ENCODE peak calls at places on chromosomes 6 and 20, in eight cellular contexts. N, H, R, Q, L, S, V and U are unnamed samples.

GRCh38 chr6:71488186-71488585 is 199.6 kb downstream of the OGFRL1 start:
- DNase-seq in V (no peak), Q (no peak), R (no peak), L (no peak), H (no peak), S (no peak), N (no peak), U (no peak)

GRCh38 chr6:117233146-117233545 is 32.2 kb upstream of the VGLL2 start:
- DNase-seq in R (peak), Q (no peak), N (no peak), L (no peak), V (no peak), H (no peak), S (no peak), U (no peak)

GRCh38 chr6:2036084-2037023 is 209.1 kb downstream of the GMDS start:
- DNase-seq in N (no peak), S (no peak), R (no peak), L (no peak), Q (no peak), V (no peak), H (no peak), U (no peak)

GRCh38 chr6:28725890-28726348 is 197.9 kb downstream of the TRIM27 start:
- DNase-seq in N (no peak), H (no peak), L (no peak), S (no peak), V (peak), R (peak), Q (no peak), U (no peak)

GRCh38 chr6:163287626-163288025 is 126.9 kb upstream of the QKI start:
- DNase-seq in H (no peak), Q (no peak), R (no peak), L (no peak), N (no peak), S (no peak), V (no peak), U (no peak)

GRCh38 chr6:83096791-83097190 is 29.3 kb downstream of the DOP1A start:
- DNase-seq in L (no peak), R (peak), N (peak), H (no peak), V (no peak), Q (no peak), S (no peak), U (no peak)

GRCh38 chr6:138145402-138145801 is 16.3 kb upstream of the ARFGEF3 start:
- DNase-seq in Q (no peak), L (no peak), H (no peak), S (no peak), N (no peak), V (no peak), R (no peak), U (no peak)

GRCh38 chr6:26575494-26575939 is 21.2 kb upstream of the ABT1 start:
- DNase-seq in R (peak), H (no peak), V (peak), S (no peak), N (no peak), Q (no peak), L (no peak), U (no peak)

GRCh38 chr6:51777631-51778030 is 309.8 kb downstream of the PKHD1 start:
- DNase-seq in V (no peak), Q (no peak), R (no peak), L (no peak), N (no peak), S (no peak), H (no peak), U (no peak)

GRCh38 chr6:145756170-145756662 is 20.9 kb upstream of the EPM2A start:
- DNase-seq in S (peak), R (peak), Q (no peak), H (peak), V (no peak), L (no peak), N (peak), U (no peak)

GRCh38 chr6:111129003-111129402 is 41.7 kb downstream of the SLC16A10 start:
- DNase-seq in R (no peak), L (peak), S (no peak), H (peak), N (no peak), V (no peak), Q (no peak), U (peak)

GRCh38 chr6:17863971-17864754 is 123.3 kb downstream of the KIF13A start:
- DNase-seq in V (no peak), Q (no peak), L (peak), N (peak), S (no peak), H (no peak), R (peak), U (no peak)

GRCh38 chr6:72363844-72364740 is 257.8 kb upstream of the KCNQ5 start:
- DNase-seq in V (no peak), L (no peak), Q (no peak), N (peak), H (no peak), S (no peak), R (peak), U (peak)

GRCh38 chr6:14273196-14273595 is 155.6 kb downstream of the CD83 start:
- DNase-seq in R (no peak), Q (no peak), V (peak), S (no peak), H (no peak), N (no peak), L (no peak), U (peak)

GRCh38 chr6:119484598-119484997 is 135.0 kb upstream of the MAN1A1 start:
- DNase-seq in H (no peak), N (peak), Q (no peak), V (no peak), S (no peak), R (peak), L (no peak), U (no peak)

GRCh38 chr6:68625998-68626397 is 9.1 kb upstream of the ADGRB3 start:
- DNase-seq in N (no peak), H (no peak), R (no peak), V (no peak), L (no peak), S (no peak), Q (no peak), U (no peak)

GRCh38 chr20:45235995-45236394 is 14.8 kb downstream of the SEMG2 start:
- DNase-seq in R (no peak), L (no peak), Q (no peak), N (no peak), H (no peak), S (no peak), V (peak), U (no peak)

GRCh38 chr6:170223718-170224693 is 66.9 kb downstream of the DLL1 start:
- DNase-seq in N (no peak), H (no peak), V (no peak), Q (no peak), L (no peak), R (no peak), S (no peak), U (no peak)

GRCh38 chr6:13923527-13924145 is 1.1 kb upstream of the RNF182 start:
- DNase-seq in R (peak), S (no peak), H (no peak), N (peak), L (no peak), Q (no peak), V (no peak), U (no peak)

GRCh38 chr6:108071736-108072276 is 2.7 kb downstream of the OSTM1 start:
- DNase-seq in S (no peak), H (no peak), R (no peak), V (peak), L (no peak), Q (no peak), N (no peak), U (no peak)

GRCh38 chr6:83083476-83083875 is 16.0 kb downstream of the DOP1A start:
- DNase-seq in L (no peak), N (no peak), R (no peak), Q (no peak), S (no peak), V (no peak), H (no peak), U (no peak)

GRCh38 chr6:80676386-80676785 is 569.9 kb downstream of the BCKDHB start:
- DNase-seq in Q (no peak), N (no peak), V (no peak), S (no peak), R (no peak), H (no peak), L (no peak), U (no peak)

GRCh38 chr20:38167851-38168760 is 3.0 kb upstream of the TGM2 start:
- DNase-seq in Q (no peak), N (peak), H (no peak), R (peak), V (peak), L (no peak), S (no peak), U (no peak)

GRCh38 chr20:52150440-52151258 is 40.9 kb downstream of the ZFP64 start:
- DNase-seq in R (peak), N (peak), Q (no peak), H (peak), S (peak), V (peak), L (peak), U (peak)

GRCh38 chr6:47247227-47247797 is 62.4 kb downstream of the TNFRSF21 start:
- DNase-seq in H (peak), R (no peak), V (no peak), N (peak), L (peak), Q (no peak), S (peak), U (no peak)

GRCh38 chr6:157460182-157460999 is 79.4 kb downstream of the ZDHHC14 start:
- DNase-seq in L (no peak), N (no peak), V (no peak), S (no peak), R (peak), Q (no peak), H (no peak), U (no peak)

GRCh38 chr20:62815066-62815991 is 1.5 kb upstream of the COL9A3 start:
- DNase-seq in V (peak), S (no peak), H (no peak), Q (no peak), L (no peak), R (peak), N (peak), U (no peak)

GRCh38 chr6:39610229-39610628 is 115.0 kb downstream of the KIF6 start:
- DNase-seq in V (no peak), L (peak), H (no peak), N (no peak), R (no peak), S (no peak), Q (no peak), U (no peak)

GRCh38 chr6:134295953-134296553 is 21.9 kb downstream of the SGK1 start:
- DNase-seq in S (no peak), V (no peak), Q (no peak), R (peak), H (peak), L (peak), N (peak), U (peak)

GRCh38 chr20:59004493-59004762 is 2.6 kb downstream of the CTSZ start:
- DNase-seq in V (no peak), S (no peak), N (no peak), R (no peak), H (no peak), Q (no peak), L (no peak), U (peak)

GRCh38 chr6:170243791-170244291 is 47.0 kb downstream of the DLL1 start:
- DNase-seq in H (peak), N (no peak), L (peak), V (no peak), Q (no peak), R (no peak), S (no peak), U (peak)

GRCh38 chr6:55943329-55943728 is 67.9 kb upstream of the BMP5 start:
- DNase-seq in Q (no peak), V (no peak), S (no peak), R (peak), H (no peak), L (no peak), N (peak), U (no peak)

GRCh38 chr6:137998461-137999019 is 108.7 kb downstream of the PERP start:
- DNase-seq in N (no peak), L (no peak), R (no peak), V (no peak), S (no peak), Q (no peak), H (no peak), U (no peak)

GRCh38 chr6:134787261-134787871 is 162.5 kb downstream of the ALDH8A1 start:
- DNase-seq in H (no peak), S (no peak), N (peak), L (no peak), V (no peak), Q (no peak), R (peak), U (no peak)

GRCh38 chr6:134282816-134283215 is 35.1 kb downstream of the SGK1 start:
- DNase-seq in Q (no peak), N (no peak), L (no peak), H (no peak), R (no peak), V (no peak), S (no peak), U (no peak)

GRCh38 chr6:164151161-164151728 is 736.7 kb downstream of the QKI start:
- DNase-seq in Q (no peak), V (no peak), L (peak), S (peak), R (peak), N (no peak), H (no peak), U (peak)

GRCh38 chr20:63697357-63697867 is 960 bp downstream of the TNFRSF6B start:
- DNase-seq in H (no peak), Q (no peak), R (no peak), V (peak), L (no peak), S (no peak), N (peak), U (no peak)